ENCODE peak calls at places on chromosomes 4 and X, in nine cellular contexts. L is A549, O is mucosa of descending colon, Q is nephron progenitor cell, X is psoas muscle, N is tibial artery, C is MCF 10A, Z is progenitor cell of endocrine pancreas, J is fibroblast of mammary gland. A is an unnamed sample.
A peak's percentile ranks its signal among the peaks of the same experiment; 100 is the strongest.

GRCh38 chr4:2249526-2249991 is 7.6 kb upstream of the HAUS3 start:
- DNase-seq in L (no peak), N (no peak), O (no peak), Q (no peak), J (no peak), Z (no peak), C (no peak), X (no peak), A (no peak)

GRCh38 chr4:76690906-76691275 is 207.1 kb downstream of the SOWAHB start:
- DNase-seq in L (no peak), O (no peak), X (no peak), Z (no peak), Q (no peak), J (no peak), C (no peak), N (no peak), A (no peak)

GRCh38 chrX:68508799-68509198 is 9.9 kb downstream of the YIPF6 start:
- DNase-seq in N (no peak), J (peak; percentile 30), Z (no peak), O (no peak), L (peak; percentile 52), X (no peak), Q (no peak), C (no peak), A (no peak)

GRCh38 chr4:20984011-20984836 is 284.0 kb downstream of the PACRGL start:
- DNase-seq in Q (peak; percentile 40), C (no peak), X (peak; percentile 9), L (no peak), J (no peak), Z (peak; percentile 10), O (peak; percentile 23), N (no peak), A (no peak)

GRCh38 chr4:185587444-185588161 is 52.3 kb upstream of the PDLIM3 start:
- DNase-seq in X (peak; percentile 51), J (no peak), Q (peak; percentile 53), L (no peak), O (peak; percentile 52), N (no peak), Z (no peak), C (no peak), A (no peak)

GRCh38 chr4:39565925-39566630 is 38.8 kb upstream of the UGDH start:
- DNase-seq in J (peak; percentile 94), O (no peak), Z (no peak), C (peak; percentile 40), N (no peak), X (no peak), Q (no peak), L (peak; percentile 57), A (no peak)

GRCh38 chrX:154051210-154051810 is 31.6 kb upstream of the IRAK1 start:
- DNase-seq in Z (peak; percentile 33), Q (peak; percentile 72), C (peak; percentile 72), J (peak; percentile 66), X (peak; percentile 58), O (peak; percentile 61), N (peak; percentile 79), L (peak; percentile 51), A (no peak)

GRCh38 chr4:107800058-107800457 is 24.7 kb upstream of the SGMS2 start:
- DNase-seq in Q (no peak), Z (no peak), J (no peak), N (peak; percentile 33), L (no peak), C (no peak), O (peak; percentile 55), X (no peak), A (no peak)

GRCh38 chrX:23436875-23437274 is 102.2 kb downstream of the PTCHD1 start:
- DNase-seq in Q (no peak), X (no peak), O (no peak), L (no peak), C (no peak), J (no peak), Z (no peak), N (no peak), A (no peak)

GRCh38 chr4:1412376-1413220 is 6.4 kb upstream of the NKX1-1 start:
- DNase-seq in J (no peak), Q (no peak), Z (no peak), O (no peak), C (no peak), N (no peak), X (no peak), L (no peak), A (no peak)

GRCh38 chr4:86043755-86044592 is 315.9 kb downstream of the MAPK10 start:
- DNase-seq in O (no peak), Z (no peak), Q (peak; percentile 31), C (peak; percentile 71), X (no peak), J (peak; percentile 73), N (no peak), L (peak; percentile 42), A (peak; percentile 18)

GRCh38 chr4:2797188-2797544 is 4.3 kb downstream of the SH3BP2 start:
- DNase-seq in O (peak; percentile 42), L (no peak), C (no peak), N (peak; percentile 18), X (no peak), Z (no peak), Q (no peak), J (no peak), A (no peak)

GRCh38 chr4:180589575-180589974 is 1653.6 kb upstream of the TENM3 start:
- DNase-seq in L (no peak), C (no peak), Z (no peak), J (no peak), O (no peak), Q (no peak), X (no peak), N (no peak), A (no peak)

GRCh38 chr4:40916880-40917279 is 167.1 kb downstream of the NSUN7 start:
- DNase-seq in C (peak; percentile 63), N (peak; percentile 36), J (peak; percentile 57), Q (peak; percentile 36), X (peak; percentile 53), Z (no peak), L (peak; percentile 38), O (peak; percentile 53), A (no peak)
- TF ChIP-seq CTCF in C (peak; percentile 32), N (peak; percentile 33), J (peak; percentile 46), Q (peak; percentile 25), X (peak; percentile 45), Z (peak; percentile 43), L (no peak), O (no peak), A (peak; percentile 27)

DNA sequence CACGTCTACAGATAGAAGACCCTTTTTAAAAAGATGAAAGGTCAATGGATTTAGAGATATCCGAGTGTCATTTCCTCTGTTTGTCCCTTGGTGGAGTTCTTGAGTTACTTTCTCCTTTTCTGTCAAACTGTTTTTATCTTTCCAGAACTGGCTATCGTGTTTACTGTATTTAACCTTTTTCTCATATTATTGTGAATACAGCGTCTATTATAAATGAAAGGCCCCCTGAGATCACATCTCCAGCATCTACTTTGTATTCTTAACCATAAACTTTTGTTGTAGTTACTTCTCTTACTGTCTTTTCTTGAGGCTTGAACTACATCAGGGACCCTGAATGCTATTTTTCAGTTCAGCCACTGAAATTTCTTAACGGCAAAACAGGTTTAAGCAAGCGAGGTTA is 4.0 kb upstream of the PCDH7 start:
- DNase-seq in O (no peak), L (peak; percentile 14), N (no peak), Q (no peak), J (peak; percentile 63), C (peak; percentile 59), Z (no peak), X (no peak), A (no peak)
- TF ChIP-seq CTCF in O (no peak), L (peak; percentile 35), N (peak; percentile 39), Q (peak; percentile 52), J (peak; percentile 77), C (peak; percentile 48), Z (peak; percentile 58), X (no peak), A (peak; percentile 50)

DNA sequence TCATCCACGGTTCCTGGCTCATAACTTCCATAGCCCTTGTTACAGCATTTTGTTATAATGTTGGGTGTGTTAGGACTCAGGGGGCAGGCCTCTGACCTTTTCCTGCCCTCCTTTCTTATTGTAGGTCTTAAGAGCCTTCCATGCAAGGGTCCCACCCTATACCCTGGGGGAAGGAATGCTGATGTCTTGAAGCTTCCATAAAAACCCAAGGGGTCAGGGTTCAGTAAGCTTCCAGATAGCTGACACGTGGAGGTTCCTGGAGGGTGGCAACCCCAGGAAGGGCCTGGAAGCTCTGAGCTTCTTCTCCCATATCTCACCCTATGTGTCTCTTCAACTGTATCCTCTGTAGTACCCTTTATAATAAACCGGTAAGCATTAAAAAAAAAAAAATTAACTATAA is 29.6 kb downstream of the ATP11C start:
- DNase-seq in Z (no peak), L (no peak), X (no peak), C (no peak), Q (no peak), O (no peak), N (no peak), J (no peak), A (no peak)
- TF ChIP-seq CTCF in Z (no peak), L (no peak), X (no peak), C (no peak), Q (no peak), O (no peak), N (no peak), J (no peak), A (no peak)

GRCh38 chrX:17860811-17861495 is at the start of gene RAI2:
- DNase-seq in O (peak; percentile 38), J (no peak), X (peak; percentile 30), N (peak; percentile 40), Q (peak; percentile 71), C (no peak), L (no peak), Z (peak; percentile 60), A (no peak)
- TF ChIP-seq CTCF in O (no peak), J (no peak), X (no peak), N (no peak), Q (no peak), C (no peak), L (no peak), Z (peak; percentile 44), A (no peak)

GRCh38 chr4:150867148-150867547 is 147.9 kb downstream of the LRBA start:
- DNase-seq in L (peak; percentile 77), J (peak; percentile 84), Q (peak; percentile 33), X (no peak), O (no peak), C (peak; percentile 84), N (no peak), Z (no peak), A (peak; percentile 52)
- TF ChIP-seq CTCF in L (peak; percentile 65), J (peak; percentile 47), Q (peak; percentile 58), X (peak; percentile 74), O (no peak), C (peak; percentile 49), N (peak; percentile 81), Z (peak; percentile 82), A (peak; percentile 45)